ENCODE peak calls at places on chromosomes 13 and 19, in seven cellular contexts. G is OCI-LY7, N is mammary epithelial cell, O is GM23338, L is IMR-90, P is PC-9, X is astrocyte. U is an unnamed sample.
A peak's percentile ranks its signal among the peaks of the same experiment; 100 is the strongest.

GRCh38 chr19:38183227-38183914 is 40.7 kb downstream of the DPF1 start:
- DNase-seq in G (no peak), N (no peak), O (peak; percentile 89), L (no peak), P (no peak), X (no peak), U (no peak)

GRCh38 chr19:13881231-13881691 is 4.3 kb downstream of the NANOS3 start:
- DNase-seq in G (no peak), N (no peak), O (peak; percentile 80), L (peak; percentile 27), P (peak; percentile 41), X (peak; percentile 59), U (no peak)

GRCh38 chr13:32905063-32905863 is 111.0 kb upstream of the KL start:
- DNase-seq in G (no peak), N (peak; percentile 33), O (peak; percentile 14), L (peak; percentile 3), P (peak; percentile 45), X (peak; percentile 86), U (no peak)

GRCh38 chr19:7294571-7295212 is 478 bp upstream of the INSR start:
- DNase-seq in G (peak; percentile 81), N (peak; percentile 37), O (peak; percentile 56), L (peak; percentile 16), P (no peak), X (peak; percentile 12), U (peak; percentile 42)

GRCh38 chr19:50223439-50223716 is 20.0 kb downstream of the MYH14 start:
- DNase-seq in G (no peak), N (no peak), O (no peak), L (no peak), P (no peak), X (no peak), U (no peak)

GRCh38 chr19:1088419-1089066 is 6.6 kb downstream of the POLR2E start:
- DNase-seq in G (no peak), N (no peak), O (no peak), L (no peak), P (no peak), X (no peak), U (no peak)

GRCh38 chr13:98335721-98336120 is 158.7 kb upstream of the RNF113B start:
- DNase-seq in G (no peak), N (no peak), O (no peak), L (no peak), P (no peak), X (no peak), U (no peak)

GRCh38 chr13:66803759-66804456 is 426.2 kb downstream of the PCDH9 start:
- DNase-seq in G (no peak), N (no peak), O (no peak), L (peak; percentile 2), P (no peak), X (no peak), U (no peak)

GRCh38 chr19:40613669-40614594 is 12.8 kb downstream of the LTBP4 start:
- DNase-seq in G (peak; percentile 91), N (peak; percentile 61), O (peak; percentile 94), L (peak; percentile 72), P (peak; percentile 82), X (peak; percentile 81), U (no peak)

GRCh38 chr19:45467115-45467455 is 711 bp upstream of the FOSB start:
- DNase-seq in G (peak; percentile 27), N (no peak), O (peak; percentile 47), L (no peak), P (no peak), X (no peak), U (no peak)

GRCh38 chr19:48568345-48568886 is 16.4 kb downstream of the SULT2B1 start:
- DNase-seq in G (no peak), N (peak; percentile 85), O (peak; percentile 65), L (peak; percentile 88), P (peak; percentile 83), X (peak; percentile 85), U (peak; percentile 83)

DNA sequence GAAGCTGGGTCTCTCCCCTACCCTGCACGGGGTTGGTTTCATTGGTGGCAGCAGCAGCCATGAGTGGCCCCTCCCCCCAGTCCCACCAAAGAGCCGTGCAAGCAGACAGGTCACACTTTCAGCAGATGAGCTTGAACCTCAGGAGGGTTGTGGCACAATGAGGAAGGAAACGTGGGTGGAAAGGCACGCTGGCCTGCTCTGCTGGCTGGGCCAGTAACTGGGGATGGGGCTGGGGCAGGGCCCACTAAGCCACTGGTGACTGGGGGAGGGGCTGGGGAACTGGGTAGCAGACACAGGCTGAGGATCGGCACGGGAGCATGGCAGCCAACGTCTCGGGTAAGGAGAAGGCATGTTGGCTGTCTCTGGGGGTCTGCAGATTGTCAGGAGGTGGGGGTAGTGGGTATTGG is at the start of gene P2RY11:
- DNase-seq in G (no peak), N (no peak), O (no peak), L (no peak), P (no peak), X (no peak), U (no peak)
- H3K4me2 ChIP-seq in G (peak within 1 kb of the TSS; percentile 28), N (no peak within 1 kb of the TSS), O (no peak within 1 kb of the TSS), L (no peak within 1 kb of the TSS), P (no peak within 1 kb of the TSS), X (no peak within 1 kb of the TSS), U (no peak within 1 kb of the TSS)

GRCh38 chr19:28977826-28978225 is 235.1 kb downstream of the UQCRFS1 start:
- DNase-seq in G (no peak), N (no peak), O (peak; percentile 54), L (no peak), P (no peak), X (no peak), U (no peak)
- TF ChIP-seq CTCF in G (no peak), N (no peak), O (peak; percentile 25), L (no peak), P (peak; percentile 14), X (no peak), U (no peak)

DNA sequence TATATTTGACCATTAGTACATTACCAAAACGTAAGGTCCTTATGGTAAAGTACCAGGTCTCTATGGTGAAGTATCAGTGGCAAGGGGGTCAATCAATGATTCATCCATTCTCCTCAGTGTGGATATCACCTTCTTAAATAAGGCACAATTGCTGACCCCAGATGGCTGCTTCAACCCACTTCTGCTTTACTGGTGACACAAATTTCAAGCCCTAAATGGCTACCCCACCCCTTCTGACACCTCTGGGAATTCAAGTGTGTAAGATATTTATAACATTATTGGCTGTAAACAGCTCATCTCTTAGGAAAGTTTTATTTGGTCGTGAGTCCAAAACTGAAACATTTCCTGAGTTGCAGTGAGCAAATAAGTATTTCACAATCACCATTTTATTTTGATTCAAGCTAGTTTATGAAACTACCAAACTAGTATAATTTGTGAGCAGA is 7.9 kb upstream of the WBP4 start:
- DNase-seq in G (peak; percentile 71), N (peak; percentile 20), O (no peak), L (peak; percentile 49), P (peak; percentile 37), X (no peak), U (no peak)
- H3K4me3 ChIP-seq in G (peak overlapping the region; percentile 64), N (no peak overlapping the region), O (no peak overlapping the region), L (peak overlapping the region; percentile 21), P (no peak overlapping the region), X (no peak overlapping the region), U (no peak overlapping the region)

DNA sequence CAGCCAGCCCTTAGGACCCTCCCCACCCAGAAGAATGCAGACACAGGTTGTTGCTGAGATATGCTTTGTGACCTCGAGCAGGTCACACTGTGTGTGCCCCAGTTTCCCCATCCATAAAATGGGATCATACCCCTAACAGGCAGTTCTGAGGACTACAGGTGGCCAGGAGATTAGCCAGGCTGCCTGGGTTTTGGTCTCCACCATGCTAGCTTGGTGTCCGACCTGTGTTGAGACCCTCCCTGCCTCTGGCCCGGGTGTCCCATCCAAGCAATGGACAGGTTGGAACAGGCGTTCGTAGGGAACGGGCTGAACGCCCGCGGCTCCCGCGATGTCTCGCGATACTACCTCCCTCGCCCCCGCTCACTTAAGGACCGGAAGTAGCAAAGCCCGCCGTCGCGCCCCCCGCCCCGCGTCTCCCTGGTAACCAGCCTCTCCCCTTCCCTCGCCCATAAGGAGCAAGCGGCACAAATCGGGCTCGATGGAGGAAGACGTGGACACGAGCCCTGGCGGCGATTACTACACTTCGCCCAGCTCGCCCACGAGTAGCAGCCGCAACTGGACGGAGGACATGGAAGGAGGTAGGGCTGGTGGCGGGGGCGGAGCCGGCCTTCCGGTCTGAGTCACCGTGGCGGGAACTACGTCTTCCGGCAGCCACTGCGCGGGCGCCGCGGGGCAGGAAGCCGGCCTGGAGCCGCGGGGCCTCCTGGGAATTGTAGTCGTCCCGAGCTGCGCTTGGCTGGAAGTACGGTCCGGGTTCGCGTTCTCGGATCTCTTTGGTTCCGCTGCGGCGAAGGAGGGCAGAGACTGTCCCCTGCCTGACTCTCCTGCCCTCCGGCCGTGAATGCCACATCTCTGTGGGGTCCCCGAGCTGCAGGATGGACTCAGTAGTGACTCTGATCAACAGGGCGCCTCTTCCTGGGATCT is 45.4 kb downstream of the SMIM24 start:
- DNase-seq in G (peak; percentile 99), N (peak; percentile 94), O (peak; percentile 98), L (peak; percentile 93), P (peak; percentile 76), X (peak; percentile 88), U (peak; percentile 97)
- H3K4me2 ChIP-seq in G (peak overlapping the region; percentile 88), N (peak overlapping the region; percentile 82), O (peak overlapping the region; percentile 97), L (peak overlapping the region; percentile 91), P (peak overlapping the region; percentile 66), X (peak overlapping the region; percentile 93), U (peak overlapping the region; percentile 67)

DNA sequence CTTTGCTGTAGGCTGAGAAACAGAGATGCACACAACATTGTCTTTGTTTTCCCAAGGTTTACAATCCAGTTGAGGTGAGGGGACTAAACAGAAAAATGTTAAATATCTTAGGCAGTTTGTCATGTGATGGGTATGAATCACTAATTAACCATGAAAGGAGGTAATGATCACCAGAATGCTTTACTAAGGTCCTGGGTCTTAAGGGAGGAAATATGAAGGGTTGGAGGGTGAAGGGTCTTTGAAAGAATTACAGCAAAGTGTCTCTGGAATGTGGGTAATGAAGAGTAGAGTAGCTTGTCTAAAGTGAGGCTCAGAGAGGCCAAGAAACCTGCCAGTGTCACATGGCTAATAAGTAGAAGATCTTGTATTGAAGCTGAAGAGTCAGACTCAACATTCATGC is 19.0 kb downstream of the BIVM start:
- DNase-seq in G (no peak), N (no peak), O (no peak), L (no peak), P (no peak), X (peak; percentile 53), U (no peak)
- TF ChIP-seq CTCF in G (no peak), N (no peak), O (no peak), L (no peak), P (no peak), X (no peak), U (no peak)